ENCODE peak calls at places on chromosome 4, in four cellular contexts. Z is CD4-positive, alpha-beta memory T cell; R is lung; S is heart right ventricle. J is an unnamed sample.
A peak's percentile ranks its signal among the peaks of the same experiment; 100 is the strongest.

GRCh38 chr4:176360446-176360845 is 40.7 kb downstream of the SPCS3 start:
- DNase-seq in Z (no peak), R (no peak), S (no peak), J (no peak)

GRCh38 chr4:55758081-55758480 is 61.5 kb upstream of the EXOC1L start:
- DNase-seq in Z (no peak), R (no peak), S (no peak), J (no peak)

GRCh38 chr4:77052352-77052751 is 23.4 kb downstream of the CCNI start:
- DNase-seq in Z (no peak), R (peak; percentile 42), S (peak; percentile 25), J (peak; percentile 76)

GRCh38 chr4:187174749-187175148 is 451.1 kb upstream of the FAT1 start:
- DNase-seq in Z (no peak), R (no peak), S (no peak), J (no peak)

GRCh38 chr4:148565801-148566200 is 123.6 kb upstream of the NR3C2 start:
- DNase-seq in Z (no peak), R (no peak), S (peak; percentile 14), J (no peak)

GRCh38 chr4:147823135-147823534 is 91.2 kb downstream of the ARHGAP10 start:
- DNase-seq in Z (no peak), R (no peak), S (no peak), J (no peak)

GRCh38 chr4:15832523-15833451 is 54.7 kb downstream of the CD38 start:
- DNase-seq in Z (no peak), R (no peak), S (no peak), J (no peak)

GRCh38 chr4:80215449-80216052 is 18.2 kb downstream of the PRDM8 start:
- DNase-seq in Z (peak; percentile 55), R (no peak), S (no peak), J (no peak)

GRCh38 chr4:25879991-25880641 is 17.3 kb upstream of the SEL1L3 start:
- DNase-seq in Z (no peak), R (no peak), S (no peak), J (no peak)

GRCh38 chr4:174222266-174222872 is 61.1 kb downstream of the FBXO8 start:
- DNase-seq in Z (no peak), R (no peak), S (no peak), J (peak; percentile 33)

GRCh38 chr4:123415977-123416376 is 19.4 kb downstream of the SPRY1 start:
- DNase-seq in Z (peak; percentile 13), R (no peak), S (no peak), J (no peak)

GRCh38 chr4:141899541-141899940 is 263.2 kb downstream of the IL15 start:
- DNase-seq in Z (no peak), R (no peak), S (no peak), J (no peak)

GRCh38 chr4:15420642-15421041 is 7.2 kb upstream of the C1QTNF7 start:
- DNase-seq in Z (no peak), R (no peak), S (no peak), J (peak; percentile 28)

GRCh38 chr4:110087116-110087708 is 111.2 kb downstream of the ELOVL6 start:
- DNase-seq in Z (no peak), R (no peak), S (no peak), J (peak; percentile 93)

GRCh38 chr4:21888195-21888976 is 60.2 kb downstream of the KCNIP4 start:
- DNase-seq in Z (no peak), R (no peak), S (no peak), J (no peak)

GRCh38 chr4:86432552-86433134 is 72.8 kb upstream of the MAPK10 start:
- DNase-seq in Z (no peak), R (no peak), S (no peak), J (no peak)

GRCh38 chr4:64417974-64418373 is 8.7 kb upstream of the TECRL start:
- DNase-seq in Z (no peak), R (no peak), S (peak; percentile 54), J (peak; percentile 23)

GRCh38 chr4:180827193-180827592 is 1416.0 kb upstream of the TENM3 start:
- DNase-seq in Z (no peak), R (no peak), S (no peak), J (peak; percentile 2)

GRCh38 chr4:106541253-106541652 is 172.7 kb upstream of the GIMD1 start:
- DNase-seq in Z (no peak), R (no peak), S (no peak), J (no peak)

GRCh38 chr4:183801460-183802168 is 103.5 kb upstream of the STOX2 start:
- DNase-seq in Z (no peak), R (peak; percentile 66), S (no peak), J (no peak)

GRCh38 chr4:119628281-119629141 is at the start of gene PDE5A:
- DNase-seq in Z (peak; percentile 71), R (peak; percentile 84), S (peak; percentile 72), J (peak; percentile 81)

GRCh38 chr4:137956256-137956655 is 285.9 kb downstream of the SLC7A11 start:
- DNase-seq in Z (no peak), R (no peak), S (no peak), J (no peak)

GRCh38 chr4:176925962-176926361 is 133.2 kb upstream of the VEGFC start:
- DNase-seq in Z (no peak), R (no peak), S (no peak), J (no peak)

GRCh38 chr4:15149234-15149841 is 147.1 kb downstream of the CPEB2 start:
- DNase-seq in Z (no peak), R (no peak), S (no peak), J (no peak)

GRCh38 chr4:92090887-92091286 is 212.9 kb upstream of the GRID2 start:
- DNase-seq in Z (no peak), R (no peak), S (no peak), J (no peak)

GRCh38 chr4:129326810-129327209 is 230.9 kb downstream of the C4orf33 start:
- DNase-seq in Z (no peak), R (no peak), S (no peak), J (no peak)

GRCh38 chr4:148834804-148835598 is 392.8 kb upstream of the NR3C2 start:
- DNase-seq in Z (no peak), R (peak; percentile 78), S (no peak), J (no peak)

GRCh38 chr4:108240356-108240755 is 71.6 kb upstream of the LEF1 start:
- DNase-seq in Z (no peak), R (no peak), S (no peak), J (no peak)

GRCh38 chr4:168614316-168615057 is 117.6 kb downstream of the PALLD start:
- DNase-seq in Z (no peak), R (no peak), S (no peak), J (no peak)

GRCh38 chr4:129094347-129094746 is 1.0 kb upstream of the SCLT1 start:
- DNase-seq in Z (no peak), R (no peak), S (no peak), J (no peak)

GRCh38 chr4:147970003-147970402 is 238.1 kb downstream of the ARHGAP10 start:
- DNase-seq in Z (no peak), R (no peak), S (no peak), J (no peak)

GRCh38 chr4:167210166-167210565 is 24.1 kb downstream of the SPOCK3 start:
- DNase-seq in Z (no peak), R (no peak), S (no peak), J (no peak)

GRCh38 chr4:81789741-81790402 is 318.2 kb upstream of the RASGEF1B start:
- DNase-seq in Z (no peak), R (no peak), S (no peak), J (peak; percentile 8)

GRCh38 chr4:2934077-2934812 is 29.0 kb downstream of the NOP14 start:
- DNase-seq in Z (peak; percentile 46), R (peak; percentile 68), S (peak; percentile 41), J (peak; percentile 49)

GRCh38 chr4:2932951-2933565 is 30.1 kb downstream of the NOP14 start:
- DNase-seq in Z (no peak), R (no peak), S (no peak), J (no peak)

GRCh38 chr4:2932561-2932950 is 30.6 kb downstream of the NOP14 start:
- DNase-seq in Z (no peak), R (no peak), S (no peak), J (no peak)

GRCh38 chr4:2934813-2935761 is 28.1 kb downstream of the NOP14 start:
- DNase-seq in Z (peak; percentile 94), R (peak; percentile 93), S (peak; percentile 95), J (peak; percentile 94)

GRCh38 chr4:2933566-2934076 is 29.6 kb downstream of the NOP14 start:
- DNase-seq in Z (no peak), R (no peak), S (no peak), J (no peak)
- H3K4me1 ChIP-seq in Z (peaks cover 56% of the 10 kb centered on the region), R (peaks cover 4% of the 10 kb centered on the region), S (peaks cover 61% of the 10 kb centered on the region), J (peaks cover 10% of the 10 kb centered on the region)

DNA sequence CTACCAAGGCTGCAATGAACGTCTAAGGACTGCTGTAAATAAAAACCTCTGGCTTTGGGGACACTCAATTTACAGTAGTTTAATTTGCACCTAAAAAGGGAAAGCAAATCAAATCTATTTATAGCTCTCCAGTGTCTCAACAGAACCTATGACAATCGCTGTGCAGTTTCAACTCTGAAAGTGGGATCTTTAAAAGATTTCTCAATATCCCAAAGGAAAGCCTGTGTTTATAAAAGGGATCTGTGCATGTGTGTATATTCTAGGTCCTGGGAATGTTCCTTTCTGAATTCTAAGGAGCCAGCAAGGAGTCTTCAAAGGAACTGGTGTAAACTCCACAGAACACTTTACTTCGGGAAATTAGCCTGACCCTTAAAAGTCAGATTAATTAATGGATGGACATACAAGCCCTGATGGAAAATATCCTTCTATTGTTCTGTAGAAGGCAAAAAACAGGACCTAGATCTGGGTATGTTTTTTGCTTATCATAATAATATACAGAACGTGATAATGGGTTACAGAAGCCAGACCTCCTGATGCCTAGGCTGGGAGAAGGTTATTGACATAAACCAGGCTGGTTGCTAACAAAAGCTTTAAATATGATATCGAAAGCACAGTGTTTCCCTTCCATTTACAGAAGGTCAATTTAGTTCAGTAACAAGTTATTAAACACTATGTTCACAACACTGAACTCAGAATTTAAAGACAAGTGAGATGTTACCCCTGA is 53.2 kb downstream of the AFAP1 start:
- DNase-seq in Z (no peak), R (no peak), S (no peak), J (no peak)
- H3K27me3 ChIP-seq in Z (no peaks in the 10 kb centered on the region), R (no peaks in the 10 kb centered on the region), S (no peaks in the 10 kb centered on the region), J (no peaks in the 10 kb centered on the region)

GRCh38 chr4:153205028-153205648 is 895 bp downstream of the TRIM2 start:
- DNase-seq in Z (peak; percentile 71), R (no peak), S (no peak), J (no peak)

GRCh38 chr4:153205757-153206156 is 1.5 kb downstream of the TRIM2 start:
- DNase-seq in Z (no peak), R (peak; percentile 59), S (no peak), J (no peak)

GRCh38 chr4:153207561-153207960 is 3.3 kb downstream of the TRIM2 start:
- DNase-seq in Z (no peak), R (no peak), S (peak; percentile 55), J (peak; percentile 22)

GRCh38 chr4:153206534-153206933 is 2.3 kb downstream of the TRIM2 start:
- DNase-seq in Z (no peak), R (no peak), S (no peak), J (no peak)

GRCh38 chr4:153207027-153207426 is 2.8 kb downstream of the TRIM2 start:
- DNase-seq in Z (no peak), R (no peak), S (no peak), J (no peak)
- H3K4me3 ChIP-seq in Z (no peak overlapping the region), R (no peak overlapping the region), S (no peak overlapping the region), J (no peak overlapping the region)

GRCh38 chr4:101791189-101791572 is 651 bp downstream of the BANK1 start:
- DNase-seq in Z (no peak), R (peak; percentile 34), S (no peak), J (no peak)

GRCh38 chr4:101787917-101788316 is 2.6 kb upstream of the BANK1 start:
- DNase-seq in Z (no peak), R (no peak), S (no peak), J (no peak)

GRCh38 chr4:101792056-101792575 is 1.6 kb downstream of the BANK1 start:
- DNase-seq in Z (no peak), R (no peak), S (no peak), J (no peak)

GRCh38 chr4:101793397-101793796 is 2.9 kb downstream of the BANK1 start:
- DNase-seq in Z (no peak), R (no peak), S (no peak), J (no peak)

GRCh38 chr4:101790521-101791188 is at the start of gene BANK1:
- DNase-seq in Z (peak; percentile 26), R (peak; percentile 42), S (peak; percentile 6), J (no peak)
- H3K4me1 ChIP-seq in Z (peaks cover 3% of the 10 kb centered on the region), R (no peaks in the 10 kb centered on the region), S (peaks cover 11% of the 10 kb centered on the region), J (no peaks in the 10 kb centered on the region)